ENCODE peak calls at places on chromosomes 12 and 14, in five cellular contexts. One of them, this sample, is unnamed.

GRCh38 chr14:71245659-71246361 is 338.6 kb downstream of the PCNX1 start:
- DNase-seq in A549: no peak
- DNase-seq in IMR-90: no peak
- DNase-seq in HEK293T: no peak
- DNase-seq in K562: no peak
- DNase-seq in this sample: no peak

GRCh38 chr12:25241171-25242020 is 9.3 kb downstream of the KRAS start:
- DNase-seq in A549: peak
- DNase-seq in IMR-90: peak
- DNase-seq in HEK293T: peak
- DNase-seq in K562: peak
- DNase-seq in this sample: peak

GRCh38 chr12:114662512-114663177 is 21.3 kb downstream of the TBX3 start:
- DNase-seq in A549: peak
- DNase-seq in IMR-90: peak
- DNase-seq in HEK293T: no peak
- DNase-seq in K562: peak
- DNase-seq in this sample: peak

GRCh38 chr12:88052686-88053085 is 23.5 kb upstream of the C12orf50 start:
- DNase-seq in A549: peak
- DNase-seq in IMR-90: peak
- DNase-seq in HEK293T: peak
- DNase-seq in K562: peak
- DNase-seq in this sample: peak

GRCh38 chr12:42575717-42576116 is 13.8 kb downstream of the PRICKLE1 start:
- DNase-seq in A549: no peak
- DNase-seq in IMR-90: no peak
- DNase-seq in HEK293T: no peak
- DNase-seq in K562: no peak
- DNase-seq in this sample: no peak

GRCh38 chr12:25249951-25250738 is 584 bp downstream of the KRAS start:
- DNase-seq in A549: peak
- DNase-seq in IMR-90: peak
- DNase-seq in HEK293T: peak
- DNase-seq in K562: peak
- DNase-seq in this sample: no peak

GRCh38 chr12:3795800-3796133 is 42.9 kb upstream of the CRACR2A start:
- DNase-seq in A549: no peak
- DNase-seq in IMR-90: no peak
- DNase-seq in HEK293T: no peak
- DNase-seq in K562: no peak
- DNase-seq in this sample: no peak

GRCh38 chr14:94707494-94707893 is 62.4 kb downstream of the GSC start:
- DNase-seq in A549: peak
- DNase-seq in IMR-90: no peak
- DNase-seq in HEK293T: peak
- DNase-seq in K562: no peak
- DNase-seq in this sample: no peak

GRCh38 chr14:60647081-60647836 is 2.0 kb downstream of the SIX1 start:
- DNase-seq in A549: peak
- DNase-seq in IMR-90: peak
- DNase-seq in HEK293T: no peak
- DNase-seq in K562: no peak
- DNase-seq in this sample: peak

GRCh38 chr12:7588703-7589329 is 76.9 kb downstream of the APOBEC1 start:
- DNase-seq in A549: peak
- DNase-seq in IMR-90: peak
- DNase-seq in HEK293T: peak
- DNase-seq in K562: peak
- DNase-seq in this sample: peak

GRCh38 chr14:62289471-62289870 is 527.3 kb downstream of the SNAPC1 start:
- DNase-seq in A549: no peak
- DNase-seq in IMR-90: peak
- DNase-seq in HEK293T: no peak
- DNase-seq in K562: no peak
- DNase-seq in this sample: no peak

GRCh38 chr12:41940571-41940970 is 204.1 kb downstream of the GXYLT1 start:
- DNase-seq in A549: no peak
- DNase-seq in IMR-90: no peak
- DNase-seq in HEK293T: no peak
- DNase-seq in K562: no peak
- DNase-seq in this sample: no peak

GRCh38 chr12:127628655-127629054 is 638.3 kb upstream of the TMEM132C start:
- DNase-seq in A549: no peak
- DNase-seq in IMR-90: peak
- DNase-seq in HEK293T: no peak
- DNase-seq in K562: no peak
- DNase-seq in this sample: no peak

GRCh38 chr12:112107728-112108447 is 695 bp downstream of the NAA25 start:
- DNase-seq in A549: peak
- DNase-seq in IMR-90: no peak
- DNase-seq in HEK293T: peak
- DNase-seq in K562: peak
- DNase-seq in this sample: no peak

GRCh38 chr12:9064815-9065606 is 50.7 kb downstream of the A2M start:
- DNase-seq in A549: peak
- DNase-seq in IMR-90: no peak
- DNase-seq in HEK293T: peak
- DNase-seq in K562: no peak
- DNase-seq in this sample: peak
- TF ChIP-seq BHLHE40 in A549: no peak
- TF ChIP-seq BHLHE40 in IMR-90: no peak
- TF ChIP-seq BHLHE40 in HEK293T: no peak
- TF ChIP-seq BHLHE40 in K562: no peak
- TF ChIP-seq BHLHE40 in this sample: no peak

GRCh38 chr12:106459534-106459933 is 102.0 kb downstream of the POLR3B start:
- DNase-seq in A549: no peak
- DNase-seq in IMR-90: no peak
- DNase-seq in HEK293T: no peak
- DNase-seq in K562: no peak
- DNase-seq in this sample: no peak

GRCh38 chr12:106459124-106459523 is 101.6 kb downstream of the POLR3B start:
- DNase-seq in A549: no peak
- DNase-seq in IMR-90: no peak
- DNase-seq in HEK293T: no peak
- DNase-seq in K562: no peak
- DNase-seq in this sample: no peak

GRCh38 chr12:106461730-106462129 is 104.2 kb downstream of the POLR3B start:
- DNase-seq in A549: no peak
- DNase-seq in IMR-90: no peak
- DNase-seq in HEK293T: no peak
- DNase-seq in K562: no peak
- DNase-seq in this sample: no peak
- TF ChIP-seq BHLHE40 in A549: no peak
- TF ChIP-seq BHLHE40 in IMR-90: no peak
- TF ChIP-seq BHLHE40 in HEK293T: no peak
- TF ChIP-seq BHLHE40 in K562: no peak
- TF ChIP-seq BHLHE40 in this sample: no peak

GRCh38 chr12:104216461-104217058 is 981 bp downstream of the TXNRD1 start:
- DNase-seq in A549: peak
- DNase-seq in IMR-90: no peak
- DNase-seq in HEK293T: no peak
- DNase-seq in K562: no peak
- DNase-seq in this sample: no peak

GRCh38 chr12:104215638-104216297 is at the start of gene TXNRD1:
- DNase-seq in A549: peak
- DNase-seq in IMR-90: peak
- DNase-seq in HEK293T: no peak
- DNase-seq in K562: peak
- DNase-seq in this sample: peak

GRCh38 chr12:104207416-104207941 is 8.1 kb upstream of the TXNRD1 start:
- DNase-seq in A549: no peak
- DNase-seq in IMR-90: peak
- DNase-seq in HEK293T: no peak
- DNase-seq in K562: no peak
- DNase-seq in this sample: no peak

GRCh38 chr12:104213952-104214351 is 1.6 kb upstream of the TXNRD1 start:
- DNase-seq in A549: peak
- DNase-seq in IMR-90: peak
- DNase-seq in HEK293T: no peak
- DNase-seq in K562: no peak
- DNase-seq in this sample: no peak

GRCh38 chr12:104212516-104212915 is 3.1 kb upstream of the TXNRD1 start:
- DNase-seq in A549: no peak
- DNase-seq in IMR-90: peak
- DNase-seq in HEK293T: no peak
- DNase-seq in K562: no peak
- DNase-seq in this sample: no peak
- TF ChIP-seq BHLHE40 in A549: no peak
- TF ChIP-seq BHLHE40 in IMR-90: no peak
- TF ChIP-seq BHLHE40 in HEK293T: no peak
- TF ChIP-seq BHLHE40 in K562: no peak
- TF ChIP-seq BHLHE40 in this sample: no peak

DNA sequence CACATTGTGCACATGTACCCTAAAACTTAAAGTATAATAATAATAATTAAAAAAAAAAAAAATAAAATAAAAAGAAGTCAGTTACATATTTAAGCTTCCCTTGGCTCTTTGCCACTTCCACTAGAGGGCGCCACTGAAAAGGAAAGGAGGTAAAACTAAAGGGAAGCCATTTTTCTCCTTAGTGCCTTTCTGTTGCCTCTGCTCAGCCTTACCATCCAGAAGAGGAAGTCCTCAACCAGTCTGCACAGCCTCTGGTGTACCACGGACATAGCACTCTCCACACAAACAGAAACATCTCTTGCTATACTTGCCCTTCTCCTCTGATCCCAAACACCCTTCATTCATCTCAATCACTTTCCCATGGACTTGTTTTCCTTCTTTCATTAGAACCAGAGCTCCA is 169.0 kb upstream of the EEA1 start:
- DNase-seq in A549: peak
- DNase-seq in IMR-90: peak
- DNase-seq in HEK293T: peak
- DNase-seq in K562: peak
- DNase-seq in this sample: no peak
- TF ChIP-seq BHLHE40 in A549: no peak
- TF ChIP-seq BHLHE40 in IMR-90: no peak
- TF ChIP-seq BHLHE40 in HEK293T: no peak
- TF ChIP-seq BHLHE40 in K562: no peak
- TF ChIP-seq BHLHE40 in this sample: no peak

DNA sequence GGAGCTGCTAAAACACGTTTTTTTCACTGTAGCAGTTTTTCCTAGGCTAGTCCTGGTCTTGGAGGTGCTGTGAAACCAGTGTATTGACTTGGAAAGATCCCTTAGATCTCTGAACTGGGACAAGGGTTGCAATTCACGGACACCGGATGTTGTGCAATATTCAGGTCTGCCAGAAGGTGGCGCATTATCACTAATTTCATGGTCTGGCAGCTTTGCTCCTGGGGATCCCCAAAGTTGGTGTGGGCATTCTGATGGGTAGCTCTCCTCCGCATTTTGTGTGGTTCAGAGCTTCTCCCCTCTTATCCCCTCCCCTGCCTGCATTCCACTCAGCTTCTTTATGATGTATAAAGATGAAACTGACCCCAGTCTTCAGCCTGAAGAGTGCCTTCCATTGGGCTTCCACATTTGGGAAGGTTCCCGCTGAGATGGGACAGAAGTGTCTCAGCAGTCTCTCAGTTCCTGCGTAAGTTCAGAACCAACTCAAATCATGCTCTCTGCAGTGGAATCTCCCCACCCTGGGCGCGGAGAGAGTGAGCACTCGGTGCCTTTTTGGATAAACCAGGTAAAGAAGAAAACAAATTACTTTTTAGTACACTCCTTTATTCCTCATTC is 278.4 kb downstream of the NRXN3 start:
- DNase-seq in A549: peak
- DNase-seq in IMR-90: no peak
- DNase-seq in HEK293T: peak
- DNase-seq in K562: peak
- DNase-seq in this sample: peak
- TF ChIP-seq BHLHE40 in A549: no peak
- TF ChIP-seq BHLHE40 in IMR-90: no peak
- TF ChIP-seq BHLHE40 in HEK293T: no peak
- TF ChIP-seq BHLHE40 in K562: no peak
- TF ChIP-seq BHLHE40 in this sample: no peak

GRCh38 chr12:65499167-65499566 is 220.7 kb downstream of the MSRB3 start:
- DNase-seq in A549: no peak
- DNase-seq in IMR-90: no peak
- DNase-seq in HEK293T: no peak
- DNase-seq in K562: no peak
- DNase-seq in this sample: no peak

GRCh38 chr12:65501935-65502334 is 223.5 kb downstream of the MSRB3 start:
- DNase-seq in A549: no peak
- DNase-seq in IMR-90: no peak
- DNase-seq in HEK293T: no peak
- DNase-seq in K562: no peak
- DNase-seq in this sample: no peak

GRCh38 chr12:65504417-65504816 is 225.9 kb downstream of the MSRB3 start:
- DNase-seq in A549: no peak
- DNase-seq in IMR-90: no peak
- DNase-seq in HEK293T: no peak
- DNase-seq in K562: no peak
- DNase-seq in this sample: no peak

GRCh38 chr12:65500121-65500846 is 221.8 kb downstream of the MSRB3 start:
- DNase-seq in A549: no peak
- DNase-seq in IMR-90: peak
- DNase-seq in HEK293T: no peak
- DNase-seq in K562: no peak
- DNase-seq in this sample: no peak

GRCh38 chr12:65501093-65501621 is 222.7 kb downstream of the MSRB3 start:
- DNase-seq in A549: no peak
- DNase-seq in IMR-90: no peak
- DNase-seq in HEK293T: no peak
- DNase-seq in K562: no peak
- DNase-seq in this sample: no peak
- TF ChIP-seq BHLHE40 in A549: no peak
- TF ChIP-seq BHLHE40 in IMR-90: no peak
- TF ChIP-seq BHLHE40 in HEK293T: no peak
- TF ChIP-seq BHLHE40 in K562: no peak
- TF ChIP-seq BHLHE40 in this sample: no peak

GRCh38 chr12:110007874-110008273 is 8.6 kb downstream of the ANKRD13A start:
- DNase-seq in A549: no peak
- DNase-seq in IMR-90: no peak
- DNase-seq in HEK293T: no peak
- DNase-seq in K562: no peak
- DNase-seq in this sample: no peak
- TF ChIP-seq BHLHE40 in A549: no peak
- TF ChIP-seq BHLHE40 in IMR-90: no peak
- TF ChIP-seq BHLHE40 in HEK293T: no peak
- TF ChIP-seq BHLHE40 in K562: no peak
- TF ChIP-seq BHLHE40 in this sample: no peak

DNA sequence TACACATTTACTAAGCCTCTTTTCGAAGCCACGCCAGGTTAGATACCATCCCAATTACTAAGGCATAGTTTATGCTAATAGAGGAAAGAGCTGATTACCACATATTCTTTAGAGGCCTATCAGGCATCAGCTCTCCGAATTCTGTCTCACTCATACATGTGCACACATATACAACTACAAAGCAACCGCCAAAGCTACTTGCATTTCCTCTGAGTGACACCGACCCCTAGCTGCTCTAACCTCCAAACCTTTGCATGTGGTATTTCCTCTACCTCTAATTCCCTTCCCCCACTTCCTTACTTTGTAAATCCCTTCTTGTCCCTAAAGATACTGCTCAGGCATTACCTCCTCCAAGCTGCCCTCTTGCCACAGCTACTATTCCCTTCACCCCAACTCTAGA is 107.2 kb downstream of the DUSP6 start:
- DNase-seq in A549: no peak
- DNase-seq in IMR-90: peak
- DNase-seq in HEK293T: no peak
- DNase-seq in K562: no peak
- DNase-seq in this sample: no peak
- TF ChIP-seq BHLHE40 in A549: no peak
- TF ChIP-seq BHLHE40 in IMR-90: peak
- TF ChIP-seq BHLHE40 in HEK293T: no peak
- TF ChIP-seq BHLHE40 in K562: no peak
- TF ChIP-seq BHLHE40 in this sample: no peak